ENCODE peak calls at places on chromosome 5, in four cellular contexts. M is H9, Q is H1, G is mesendoderm. Z is an unnamed sample.

GRCh38 chr5:91024160-91024559 is 359.0 kb downstream of the ARRDC3 start:
- DNase-seq in G (peak), Q (no peak), M (no peak), Z (no peak)

GRCh38 chr5:66987949-66988838 is 208.4 kb downstream of the CD180 start:
- DNase-seq in G (peak), Q (no peak), M (no peak), Z (peak)

GRCh38 chr5:125559296-125559695 is 812.9 kb upstream of the ZNF608 start:
- DNase-seq in M (no peak), G (no peak), Q (no peak), Z (peak)

GRCh38 chr5:7927466-7928375 is 58.8 kb downstream of the MTRR start:
- DNase-seq in G (peak), M (peak), Q (peak), Z (peak)

GRCh38 chr5:72288923-72289322 is 31.1 kb downstream of the MRPS27 start:
- DNase-seq in G (no peak), Q (no peak), M (no peak), Z (no peak)

GRCh38 chr5:167950126-167950721 is 341.2 kb upstream of the WWC1 start:
- DNase-seq in G (peak), Q (no peak), M (no peak), Z (peak)

GRCh38 chr5:172911976-172912375 is 47.2 kb upstream of the RPL26L1 start:
- DNase-seq in Q (no peak), M (no peak), G (no peak), Z (no peak)

GRCh38 chr5:61332369-61332745 is 299 bp downstream of the ZSWIM6 start:
- DNase-seq in G (peak), Q (no peak), M (no peak), Z (no peak)

GRCh38 chr5:73218552-73219171 is 45.7 kb downstream of the TMEM174 start:
- DNase-seq in M (no peak), G (peak), Q (no peak), Z (peak)

GRCh38 chr5:156232251-156232869 is 94.6 kb upstream of the SGCD start:
- DNase-seq in M (no peak), G (no peak), Q (no peak), Z (no peak)

GRCh38 chr5:54470191-54470590 is 14.7 kb downstream of the HSPB3 start:
- DNase-seq in G (no peak), M (no peak), Q (no peak), Z (peak)

GRCh38 chr5:112253478-112254250 is 165.4 kb downstream of the EPB41L4A start:
- DNase-seq in G (no peak), M (no peak), Q (no peak), Z (no peak)

GRCh38 chr5:54517174-54517511 is 416 bp upstream of the SNX18 start:
- DNase-seq in M (no peak), Q (no peak), G (peak), Z (no peak)

GRCh38 chr5:68225188-68225910 is 9.8 kb downstream of the PIK3R1 start:
- DNase-seq in G (no peak), Q (no peak), M (no peak), Z (peak)

GRCh38 chr5:14143509-14143842 is 334 bp downstream of the TRIO start:
- DNase-seq in M (no peak), G (no peak), Q (no peak), Z (no peak)

GRCh38 chr5:80799041-80799440 is 144.3 kb upstream of the DHFR start:
- DNase-seq in G (peak), M (no peak), Q (no peak), Z (no peak)

GRCh38 chr5:43773032-43773830 is 170.3 kb downstream of the NNT start:
- DNase-seq in M (no peak), G (peak), Q (no peak), Z (peak)

GRCh38 chr5:3896098-3896497 is 300.5 kb downstream of the IRX1 start:
- DNase-seq in G (no peak), M (no peak), Q (no peak), Z (no peak)

DNA sequence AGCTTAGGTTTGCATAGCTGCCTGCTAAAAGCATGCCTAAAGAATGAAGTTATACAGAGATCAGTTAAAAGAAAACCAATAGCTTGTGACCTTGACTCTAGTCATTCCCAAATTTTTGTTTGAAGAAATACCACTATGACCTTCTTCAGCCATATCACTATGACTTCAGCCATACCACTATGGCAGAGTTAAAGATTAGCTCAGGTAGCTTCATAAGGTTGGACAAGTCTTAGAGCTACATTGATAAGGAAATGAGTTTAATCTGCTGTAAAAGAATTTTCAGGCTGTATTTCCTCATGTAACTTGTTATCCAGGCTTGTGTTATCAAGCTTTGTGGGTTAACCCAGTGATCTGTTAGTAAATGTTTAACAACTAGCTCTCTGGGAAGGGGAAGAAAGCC is 30.7 kb downstream of the C6 start:
- DNase-seq in G (peak), M (no peak), Q (no peak), Z (no peak)
- H4K5ac ChIP-seq in G (no peak), M (no peak), Q (no peak), Z (peak)

GRCh38 chr5:65866837-65867508 is 59.4 kb upstream of the ERBIN start:
- DNase-seq in G (no peak), M (no peak), Q (no peak), Z (no peak)

GRCh38 chr5:65861830-65862241 is 64.5 kb upstream of the ERBIN start:
- DNase-seq in G (peak), Q (no peak), M (no peak), Z (peak)

GRCh38 chr5:65863747-65864146 is 62.6 kb upstream of the ERBIN start:
- DNase-seq in M (no peak), G (no peak), Q (no peak), Z (no peak)

GRCh38 chr5:65858316-65858715 is 68.1 kb upstream of the ERBIN start:
- DNase-seq in G (no peak), Q (no peak), M (no peak), Z (peak)

GRCh38 chr5:65862384-65862783 is 64.0 kb upstream of the ERBIN start:
- DNase-seq in G (no peak), Q (no peak), M (no peak), Z (peak)
- H2BK5ac ChIP-seq in G (no peak), Q (no peak), M (no peak), Z (peak)

DNA sequence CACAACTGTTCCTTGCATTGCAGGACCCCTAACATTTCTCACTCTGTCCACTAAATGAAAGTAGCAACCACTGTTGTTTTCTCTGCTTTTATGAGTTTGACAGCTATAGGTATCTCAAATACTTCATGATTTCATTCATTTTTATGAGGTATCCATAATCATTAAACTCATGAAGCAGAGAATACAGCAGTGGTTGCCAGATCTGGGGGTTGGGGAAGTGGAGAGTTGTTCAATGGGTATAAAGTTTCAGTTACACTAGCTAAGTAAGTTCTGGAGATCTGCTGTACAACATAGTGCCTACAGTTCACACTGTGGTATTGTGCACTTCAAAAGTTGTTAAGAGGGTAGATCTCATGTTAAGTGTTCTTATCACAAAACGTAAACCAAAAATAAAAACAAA is 23.4 kb upstream of the CAMK4 start:
- DNase-seq in M (no peak), G (no peak), Q (no peak), Z (no peak)
- H4K5ac ChIP-seq in M (no peak), G (no peak), Q (no peak), Z (no peak)

DNA sequence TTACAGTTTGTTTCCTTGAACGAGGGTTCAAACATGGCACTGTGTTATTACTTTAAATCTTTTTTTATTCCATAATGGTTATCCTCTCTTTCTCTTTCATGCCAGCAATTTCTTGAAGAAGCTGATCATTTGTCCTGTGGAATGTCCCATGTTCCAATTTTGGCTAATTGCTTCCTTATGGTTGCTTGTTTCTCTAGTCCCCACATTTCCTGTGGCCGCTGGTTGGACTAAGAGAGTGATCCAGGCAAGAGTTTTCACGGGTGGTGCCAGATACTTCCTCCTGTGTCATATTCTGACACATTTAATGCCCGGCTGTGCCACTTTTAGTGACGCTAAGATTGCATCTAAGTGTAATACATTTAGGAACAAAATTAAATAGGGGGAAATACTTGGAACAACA is 83.8 kb upstream of the FAM169A start:
- DNase-seq in G (no peak), Q (no peak), M (no peak), Z (no peak)
- H2BK5ac ChIP-seq in G (no peak), Q (no peak), M (no peak), Z (peak)

GRCh38 chr5:158126442-158127399 is 267.8 kb upstream of the CLINT1 start:
- DNase-seq in G (no peak), M (no peak), Q (no peak), Z (no peak)

GRCh38 chr5:158127536-158127935 is 268.6 kb upstream of the CLINT1 start:
- DNase-seq in Q (no peak), M (no peak), G (no peak), Z (no peak)

GRCh38 chr5:158123595-158123994 is 264.6 kb upstream of the CLINT1 start:
- DNase-seq in M (no peak), Q (no peak), G (no peak), Z (no peak)

GRCh38 chr5:158121678-158122077 is 262.7 kb upstream of the CLINT1 start:
- DNase-seq in G (peak), M (no peak), Q (no peak), Z (no peak)

GRCh38 chr5:158124606-158125316 is 265.8 kb upstream of the CLINT1 start:
- DNase-seq in Q (no peak), G (peak), M (no peak), Z (no peak)
- H4K5ac ChIP-seq in Q (no peak), G (no peak), M (no peak), Z (no peak)

GRCh38 chr5:34524123-34524522 is 132.0 kb upstream of the RAI14 start:
- DNase-seq in Q (no peak), M (no peak), G (no peak), Z (peak)
- H2BK5ac ChIP-seq in Q (peak), M (no peak), G (no peak), Z (peak)

DNA sequence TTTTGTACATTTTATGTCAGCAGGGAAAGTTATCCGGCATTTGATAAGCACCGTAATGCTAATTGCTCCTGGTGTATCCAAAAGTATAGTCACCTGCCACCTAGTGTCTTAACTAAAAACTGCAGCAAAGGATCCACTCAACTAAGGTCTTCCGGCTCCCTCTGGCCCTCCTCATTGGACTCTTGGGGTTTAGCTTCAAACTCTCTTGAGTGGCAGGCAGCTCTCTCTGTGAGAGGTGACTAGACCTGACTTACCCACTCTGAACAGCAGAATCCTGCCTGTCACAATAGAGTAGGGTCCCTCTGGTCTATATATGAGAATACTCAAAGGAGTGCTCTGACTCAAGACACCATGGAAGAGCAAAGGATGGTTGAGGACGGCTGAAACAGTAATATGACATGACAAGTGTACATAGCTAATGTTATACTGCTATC is 60.3 kb upstream of the CAST start:
- DNase-seq in Q (peak), G (peak), M (peak), Z (peak)
- H4K5ac ChIP-seq in Q (no peak), G (no peak), M (no peak), Z (no peak)

DNA sequence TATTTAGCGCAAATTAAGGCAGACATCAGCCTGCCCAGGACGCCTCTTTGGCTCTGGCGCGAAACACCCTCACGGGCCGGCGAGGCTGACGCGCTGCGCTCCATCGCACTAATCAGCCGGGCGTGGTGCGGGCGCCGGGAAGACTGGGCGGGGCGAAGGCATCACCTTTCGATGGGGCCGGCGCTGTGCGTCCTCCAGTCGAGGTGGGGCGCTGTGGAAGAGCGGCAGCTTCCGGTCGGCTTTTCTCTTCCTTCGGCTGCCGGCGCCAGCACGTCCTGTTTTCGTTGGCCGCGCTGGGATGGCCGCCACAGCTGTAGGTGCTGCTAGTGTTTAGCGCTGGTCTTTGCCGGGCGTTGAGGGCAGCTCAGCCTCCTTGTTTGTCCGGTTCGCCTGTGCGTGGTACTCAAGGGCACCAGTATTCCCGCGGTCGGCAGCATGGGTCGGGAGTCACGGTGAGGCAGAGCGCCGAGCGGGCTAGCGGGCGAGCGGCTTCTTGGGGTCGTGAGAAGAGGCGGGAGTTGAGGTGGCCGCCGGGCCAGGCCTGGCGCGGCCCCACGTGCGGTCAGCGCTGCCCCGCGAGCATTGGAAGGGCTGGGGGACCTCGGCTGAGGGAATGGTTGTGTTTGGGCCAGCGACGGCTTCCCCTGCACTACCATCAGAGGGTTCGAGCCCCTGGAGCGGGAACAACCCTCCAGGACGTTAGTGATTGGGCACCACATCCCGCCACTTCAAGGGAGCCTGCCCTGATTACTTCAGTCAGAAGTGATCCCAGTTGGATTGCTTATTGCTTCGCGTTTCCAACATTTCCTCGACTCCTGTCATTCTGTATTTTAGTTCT is at the start of gene DDX46:
- DNase-seq in Q (peak), M (peak), G (peak), Z (peak)
- H2BK5ac ChIP-seq in Q (peak), M (peak), G (no peak), Z (peak)

DNA sequence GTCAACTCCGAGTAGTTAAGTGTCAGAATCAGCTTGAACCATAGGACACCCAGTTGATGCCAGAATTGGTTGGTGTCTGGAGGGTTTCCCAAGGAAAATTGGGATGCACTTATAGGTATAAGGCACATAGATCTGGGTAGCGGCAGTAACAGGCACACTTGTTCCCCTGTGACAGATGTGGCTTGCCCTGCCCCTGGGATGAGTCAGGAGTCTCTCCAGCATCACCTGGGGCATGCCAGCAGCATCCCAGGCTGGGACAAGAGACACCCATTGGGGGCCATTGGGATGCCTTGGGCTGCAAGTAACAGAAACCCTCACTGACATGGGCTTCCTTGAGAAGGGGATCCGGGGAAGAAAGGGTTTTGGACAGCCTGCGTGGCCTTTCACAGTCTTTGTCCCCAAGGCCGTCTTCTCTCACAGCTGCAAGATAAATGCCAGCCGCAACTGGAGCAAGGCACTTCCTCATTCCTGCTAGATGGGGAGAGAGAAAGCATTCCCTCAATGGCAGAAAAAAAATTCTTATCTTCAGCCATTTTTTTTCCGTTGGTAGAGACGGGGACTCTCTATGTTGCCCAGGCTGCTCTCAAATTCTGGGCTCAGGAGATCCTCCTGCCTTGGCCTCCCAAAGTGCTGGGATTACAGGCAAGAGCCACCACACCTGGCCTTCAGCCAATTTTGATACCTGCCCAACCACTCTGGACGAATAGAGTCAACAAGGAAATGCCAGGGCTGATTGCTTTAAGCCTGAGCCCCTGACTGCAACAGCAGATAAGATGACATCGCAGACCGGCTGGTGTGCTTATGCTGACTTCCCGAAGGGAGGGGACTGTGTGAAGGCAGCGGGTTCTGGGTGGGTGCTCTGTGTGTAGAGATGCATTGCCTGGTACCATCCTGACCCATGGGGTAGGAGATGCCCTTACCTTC is 13.3 kb upstream of the RNF130 start:
- DNase-seq in M (peak), Q (peak), G (peak), Z (no peak)
- H4K5ac ChIP-seq in M (no peak), Q (peak), G (no peak), Z (no peak)

Z was measured in IMR-90.